ENCODE peak calls at places on chromosomes 3 and 15, in ten cellular contexts. R is CD8-positive, alpha-beta T cell; Q is endodermal cell; D is fibroblast of lung; P is OCI-LY7; S is A549; W is GM12878; U is coronary artery; X is hepatocyte; V is PC-9. M is an unnamed sample.

GRCh38 chr3:160545481-160545880 is 19.9 kb downstream of the KPNA4 start:
- DNase-seq in R (no peak), Q (no peak), D (no peak), P (no peak), S (no peak), W (no peak), U (no peak), X (no peak), V (no peak), M (no peak)

GRCh38 chr3:39814007-39814406 is 4.6 kb downstream of the MYRIP start:
- DNase-seq in R (no peak), Q (no peak), D (peak; percentile 64), P (no peak), S (no peak), W (no peak), U (no peak), X (no peak), V (no peak), M (no peak)

GRCh38 chr15:95162967-95163531 is 931.7 kb downstream of the MCTP2 start:
- DNase-seq in R (no peak), Q (no peak), D (peak; percentile 92), P (no peak), S (no peak), W (no peak), U (no peak), X (peak; percentile 9), V (no peak), M (peak; percentile 78)

GRCh38 chr3:44584646-44585501 is at the start of gene ZNF660:
- DNase-seq in R (no peak), Q (peak; percentile 96), D (peak; percentile 83), P (no peak), S (no peak), W (no peak), U (peak; percentile 80), X (peak; percentile 92), V (no peak), M (no peak)

GRCh38 chr3:107676469-107677309 is 153.9 kb downstream of the BBX start:
- DNase-seq in R (no peak), Q (no peak), D (no peak), P (peak; percentile 63), S (peak; percentile 16), W (no peak), U (no peak), X (peak; percentile 44), V (peak; percentile 57), M (peak; percentile 20)

GRCh38 chr15:90603893-90604292 is 74.2 kb downstream of the CRTC3 start:
- DNase-seq in R (peak; percentile 57), Q (peak; percentile 53), D (no peak), P (peak; percentile 43), S (peak; percentile 47), W (no peak), U (no peak), X (no peak), V (no peak), M (no peak)

GRCh38 chr3:141354517-141354916 is 13.8 kb upstream of the ZBTB38 start:
- DNase-seq in R (no peak), Q (no peak), D (no peak), P (no peak), S (no peak), W (no peak), U (no peak), X (no peak), V (no peak), M (no peak)

GRCh38 chr3:45366305-45366704 is 22.1 kb upstream of the LARS2 start:
- DNase-seq in R (no peak), Q (no peak), D (no peak), P (no peak), S (no peak), W (no peak), U (no peak), X (peak; percentile 51), V (no peak), M (no peak)

GRCh38 chr3:60226907-60227306 is 1024.3 kb downstream of the FHIT start:
- DNase-seq in R (no peak), Q (no peak), D (peak; percentile 10), P (no peak), S (no peak), W (no peak), U (no peak), X (no peak), V (no peak), M (no peak)

GRCh38 chr15:57619746-57620145 is 28.0 kb downstream of the MYZAP start:
- DNase-seq in R (no peak), Q (peak; percentile 67), D (no peak), P (no peak), S (peak; percentile 21), W (no peak), U (no peak), X (peak; percentile 50), V (no peak), M (no peak)
- TF ChIP-seq CTCF in R (no peak), Q (peak; percentile 56), D (no peak), P (no peak), S (no peak), W (no peak), U (no peak), X (no peak), V (no peak), M (no peak)

GRCh38 chr15:82874961-82875360 is 65.5 kb downstream of the WHAMM start:
- DNase-seq in R (no peak), Q (no peak), D (no peak), P (no peak), S (no peak), W (no peak), U (no peak), X (no peak), V (no peak), M (no peak)
- H3K27ac ChIP-seq in R (no peak overlapping the region), Q (no peak overlapping the region), D (no peak overlapping the region), P (no peak overlapping the region), S (no peak overlapping the region), W (no peak overlapping the region), U (no peak overlapping the region), X (no peak overlapping the region), V (no peak overlapping the region), M (no peak overlapping the region)

GRCh38 chr3:62672270-62672987 is 202.8 kb downstream of the CADPS start:
- DNase-seq in R (no peak), Q (no peak), D (no peak), P (no peak), S (no peak), W (no peak), U (no peak), X (no peak), V (no peak), M (no peak)

GRCh38 chr3:62669161-62669560 is 206.1 kb downstream of the CADPS start:
- DNase-seq in R (no peak), Q (no peak), D (no peak), P (no peak), S (no peak), W (no peak), U (no peak), X (no peak), V (no peak), M (no peak)

GRCh38 chr3:62667714-62668113 is 207.5 kb downstream of the CADPS start:
- DNase-seq in R (no peak), Q (peak; percentile 78), D (no peak), P (peak; percentile 78), S (no peak), W (no peak), U (no peak), X (no peak), V (no peak), M (no peak)

GRCh38 chr3:62672988-62673313 is 202.3 kb downstream of the CADPS start:
- DNase-seq in R (no peak), Q (no peak), D (no peak), P (no peak), S (no peak), W (no peak), U (no peak), X (no peak), V (no peak), M (no peak)

DNA sequence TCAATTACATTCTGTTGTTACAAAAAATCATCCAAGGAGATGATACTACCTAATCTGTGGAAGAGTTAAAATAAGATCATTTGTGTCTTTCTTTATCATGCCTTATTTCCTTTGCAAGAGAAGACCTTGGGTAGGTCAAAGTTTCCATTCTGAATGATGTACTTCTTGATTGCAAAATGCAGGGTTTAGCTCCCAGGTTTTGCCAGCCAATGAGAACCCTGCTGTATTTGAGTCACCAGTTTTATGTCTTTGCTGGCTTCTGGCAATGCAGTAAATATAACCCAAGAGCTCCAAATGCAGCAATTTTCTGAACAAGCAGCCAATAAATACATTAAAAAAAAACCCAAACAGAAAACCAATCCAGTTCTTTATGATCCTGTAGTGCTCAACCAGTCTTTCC is 204.9 kb downstream of the CADPS start:
- DNase-seq in R (no peak), Q (no peak), D (no peak), P (no peak), S (no peak), W (no peak), U (no peak), X (peak; percentile 18), V (no peak), M (peak; percentile 13)
- TF ChIP-seq CTCF in R (no peak), Q (no peak), D (no peak), P (no peak), S (no peak), W (no peak), U (no peak), X (no peak), V (no peak), M (no peak)

DNA sequence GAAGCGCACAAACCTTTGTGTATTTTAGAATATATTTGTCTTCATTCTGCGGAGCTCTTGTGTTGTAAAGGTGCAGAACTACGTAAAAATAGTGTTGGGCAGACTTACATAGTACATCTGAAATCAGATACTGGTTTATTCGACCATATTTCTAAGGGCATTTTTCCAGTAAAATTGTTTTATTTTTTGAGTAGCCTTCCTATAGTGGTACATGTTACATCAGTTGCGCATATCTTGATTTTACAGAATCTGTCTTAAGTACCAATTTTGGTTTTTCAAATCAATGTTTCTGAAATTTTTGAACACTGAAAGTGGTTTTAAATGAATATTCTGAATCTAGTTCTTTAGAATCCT is 15.7 kb upstream of the CHD2 start:
- DNase-seq in R (no peak), Q (no peak), D (no peak), P (no peak), S (no peak), W (no peak), U (no peak), X (no peak), V (no peak), M (no peak)
- H3K27ac ChIP-seq in R (peak overlapping the region; percentile 99), Q (peak overlapping the region; percentile 18), D (peak overlapping the region; percentile 89), P (peak overlapping the region; percentile 82), S (peak overlapping the region; percentile 98), W (peak overlapping the region; percentile 96), U (peak overlapping the region; percentile 100), X (peak overlapping the region; percentile 99), V (peak overlapping the region; percentile 82), M (no peak overlapping the region)